ENCODE peak calls at places on chromosome 22, in ten cellular contexts. One of them, this sample, is unnamed.
A peak's percentile ranks its signal among the peaks of the same experiment; 100 is the strongest.

GRCh38 chr22:18101536-18101935 is 9.1 kb upstream of the TUBA8 start:
- DNase-seq in brain microvascular endothelial cell: no peak
- DNase-seq in EL: no peak
- DNase-seq in stimulated activated CD8-positive, alpha-beta memory T cell treated with anti-CD3 and anti-CD28 coated beads, Interleukin-7, amount 100 ng/mL, for 48 hours: no peak
- DNase-seq in activated T-cell treated with anti-CD3 and anti-CD28 coated beads for 1 hour: no peak
- DNase-seq in HT1080: no peak
- DNase-seq in mammary epithelial cell: no peak
- DNase-seq in astrocyte of the spinal cord: no peak
- DNase-seq in Daoy: no peak
- DNase-seq in NCI-H1417 treated with DMSO at 0.1 percent for 48 hours: no peak
- DNase-seq in this sample: no peak

GRCh38 chr22:50621948-50622722 is 5.8 kb downstream of the ARSA start:
- DNase-seq in brain microvascular endothelial cell: no peak
- DNase-seq in EL: no peak
- DNase-seq in stimulated activated CD8-positive, alpha-beta memory T cell treated with anti-CD3 and anti-CD28 coated beads, Interleukin-7, amount 100 ng/mL, for 48 hours: no peak
- DNase-seq in activated T-cell treated with anti-CD3 and anti-CD28 coated beads for 1 hour: no peak
- DNase-seq in HT1080: no peak
- DNase-seq in mammary epithelial cell: peak; percentile 48
- DNase-seq in astrocyte of the spinal cord: no peak
- DNase-seq in Daoy: no peak
- DNase-seq in NCI-H1417 treated with DMSO at 0.1 percent for 48 hours: no peak
- DNase-seq in this sample: no peak

GRCh38 chr22:17733484-17733883 is 40.8 kb downstream of the BID start:
- DNase-seq in brain microvascular endothelial cell: no peak
- DNase-seq in EL: peak; percentile 12
- DNase-seq in stimulated activated CD8-positive, alpha-beta memory T cell treated with anti-CD3 and anti-CD28 coated beads, Interleukin-7, amount 100 ng/mL, for 48 hours: no peak
- DNase-seq in activated T-cell treated with anti-CD3 and anti-CD28 coated beads for 1 hour: no peak
- DNase-seq in HT1080: peak; percentile 65
- DNase-seq in mammary epithelial cell: no peak
- DNase-seq in astrocyte of the spinal cord: peak; percentile 35
- DNase-seq in Daoy: peak; percentile 30
- DNase-seq in NCI-H1417 treated with DMSO at 0.1 percent for 48 hours: no peak
- DNase-seq in this sample: no peak

GRCh38 chr22:27318516-27318915 is 483.0 kb downstream of the MN1 start:
- DNase-seq in brain microvascular endothelial cell: peak; percentile 51
- DNase-seq in EL: peak; percentile 10
- DNase-seq in stimulated activated CD8-positive, alpha-beta memory T cell treated with anti-CD3 and anti-CD28 coated beads, Interleukin-7, amount 100 ng/mL, for 48 hours: no peak
- DNase-seq in activated T-cell treated with anti-CD3 and anti-CD28 coated beads for 1 hour: no peak
- DNase-seq in HT1080: no peak
- DNase-seq in mammary epithelial cell: no peak
- DNase-seq in astrocyte of the spinal cord: peak; percentile 48
- DNase-seq in Daoy: no peak
- DNase-seq in NCI-H1417 treated with DMSO at 0.1 percent for 48 hours: no peak
- DNase-seq in this sample: peak; percentile 57

GRCh38 chr22:37163618-37164534 is 14.2 kb upstream of the IL2RB start:
- DNase-seq in brain microvascular endothelial cell: no peak
- DNase-seq in EL: no peak
- DNase-seq in stimulated activated CD8-positive, alpha-beta memory T cell treated with anti-CD3 and anti-CD28 coated beads, Interleukin-7, amount 100 ng/mL, for 48 hours: peak; percentile 90
- DNase-seq in activated T-cell treated with anti-CD3 and anti-CD28 coated beads for 1 hour: no peak
- DNase-seq in HT1080: peak; percentile 15
- DNase-seq in mammary epithelial cell: no peak
- DNase-seq in astrocyte of the spinal cord: no peak
- DNase-seq in Daoy: no peak
- DNase-seq in NCI-H1417 treated with DMSO at 0.1 percent for 48 hours: no peak
- DNase-seq in this sample: peak; percentile 25

GRCh38 chr22:44280665-44281188 is 32.0 kb downstream of the SHISAL1 start:
- DNase-seq in brain microvascular endothelial cell: no peak
- DNase-seq in EL: no peak
- DNase-seq in stimulated activated CD8-positive, alpha-beta memory T cell treated with anti-CD3 and anti-CD28 coated beads, Interleukin-7, amount 100 ng/mL, for 48 hours: no peak
- DNase-seq in activated T-cell treated with anti-CD3 and anti-CD28 coated beads for 1 hour: no peak
- DNase-seq in HT1080: no peak
- DNase-seq in mammary epithelial cell: no peak
- DNase-seq in astrocyte of the spinal cord: no peak
- DNase-seq in Daoy: no peak
- DNase-seq in NCI-H1417 treated with DMSO at 0.1 percent for 48 hours: no peak
- DNase-seq in this sample: no peak

GRCh38 chr22:47190957-47191323 is 428.5 kb downstream of the TBC1D22A start:
- DNase-seq in brain microvascular endothelial cell: no peak
- DNase-seq in EL: no peak
- DNase-seq in stimulated activated CD8-positive, alpha-beta memory T cell treated with anti-CD3 and anti-CD28 coated beads, Interleukin-7, amount 100 ng/mL, for 48 hours: no peak
- DNase-seq in activated T-cell treated with anti-CD3 and anti-CD28 coated beads for 1 hour: no peak
- DNase-seq in HT1080: no peak
- DNase-seq in mammary epithelial cell: no peak
- DNase-seq in astrocyte of the spinal cord: no peak
- DNase-seq in Daoy: no peak
- DNase-seq in NCI-H1417 treated with DMSO at 0.1 percent for 48 hours: no peak
- DNase-seq in this sample: no peak

GRCh38 chr22:29520851-29521250 is 32.7 kb downstream of the THOC5 start:
- DNase-seq in brain microvascular endothelial cell: peak; percentile 79
- DNase-seq in EL: peak; percentile 73
- DNase-seq in stimulated activated CD8-positive, alpha-beta memory T cell treated with anti-CD3 and anti-CD28 coated beads, Interleukin-7, amount 100 ng/mL, for 48 hours: no peak
- DNase-seq in activated T-cell treated with anti-CD3 and anti-CD28 coated beads for 1 hour: no peak
- DNase-seq in HT1080: peak; percentile 83
- DNase-seq in mammary epithelial cell: no peak
- DNase-seq in astrocyte of the spinal cord: peak; percentile 80
- DNase-seq in Daoy: peak; percentile 8
- DNase-seq in NCI-H1417 treated with DMSO at 0.1 percent for 48 hours: no peak
- DNase-seq in this sample: no peak

GRCh38 chr22:49664891-49665290 is 162.8 kb downstream of the BRD1 start:
- DNase-seq in brain microvascular endothelial cell: no peak
- DNase-seq in EL: no peak
- DNase-seq in stimulated activated CD8-positive, alpha-beta memory T cell treated with anti-CD3 and anti-CD28 coated beads, Interleukin-7, amount 100 ng/mL, for 48 hours: no peak
- DNase-seq in activated T-cell treated with anti-CD3 and anti-CD28 coated beads for 1 hour: no peak
- DNase-seq in HT1080: no peak
- DNase-seq in mammary epithelial cell: no peak
- DNase-seq in astrocyte of the spinal cord: no peak
- DNase-seq in Daoy: peak; percentile 28
- DNase-seq in NCI-H1417 treated with DMSO at 0.1 percent for 48 hours: no peak
- DNase-seq in this sample: peak; percentile 16

GRCh38 chr22:29149841-29150555 is 55.7 kb upstream of the EMID1 start:
- DNase-seq in brain microvascular endothelial cell: no peak
- DNase-seq in EL: no peak
- DNase-seq in stimulated activated CD8-positive, alpha-beta memory T cell treated with anti-CD3 and anti-CD28 coated beads, Interleukin-7, amount 100 ng/mL, for 48 hours: no peak
- DNase-seq in activated T-cell treated with anti-CD3 and anti-CD28 coated beads for 1 hour: no peak
- DNase-seq in HT1080: no peak
- DNase-seq in mammary epithelial cell: no peak
- DNase-seq in astrocyte of the spinal cord: no peak
- DNase-seq in Daoy: no peak
- DNase-seq in NCI-H1417 treated with DMSO at 0.1 percent for 48 hours: no peak
- DNase-seq in this sample: peak; percentile 58

GRCh38 chr22:49738006-49738405 is 89.7 kb downstream of the BRD1 start:
- DNase-seq in brain microvascular endothelial cell: no peak
- DNase-seq in EL: no peak
- DNase-seq in stimulated activated CD8-positive, alpha-beta memory T cell treated with anti-CD3 and anti-CD28 coated beads, Interleukin-7, amount 100 ng/mL, for 48 hours: no peak
- DNase-seq in activated T-cell treated with anti-CD3 and anti-CD28 coated beads for 1 hour: no peak
- DNase-seq in HT1080: no peak
- DNase-seq in mammary epithelial cell: no peak
- DNase-seq in astrocyte of the spinal cord: no peak
- DNase-seq in Daoy: no peak
- DNase-seq in NCI-H1417 treated with DMSO at 0.1 percent for 48 hours: no peak
- DNase-seq in this sample: no peak

GRCh38 chr22:29224121-29224858 is 18.6 kb downstream of the EMID1 start:
- DNase-seq in brain microvascular endothelial cell: no peak
- DNase-seq in EL: no peak
- DNase-seq in stimulated activated CD8-positive, alpha-beta memory T cell treated with anti-CD3 and anti-CD28 coated beads, Interleukin-7, amount 100 ng/mL, for 48 hours: no peak
- DNase-seq in activated T-cell treated with anti-CD3 and anti-CD28 coated beads for 1 hour: no peak
- DNase-seq in HT1080: no peak
- DNase-seq in mammary epithelial cell: no peak
- DNase-seq in astrocyte of the spinal cord: no peak
- DNase-seq in Daoy: no peak
- DNase-seq in NCI-H1417 treated with DMSO at 0.1 percent for 48 hours: no peak
- DNase-seq in this sample: peak; percentile 43

GRCh38 chr22:47192651-47193437 is 430.4 kb downstream of the TBC1D22A start:
- DNase-seq in brain microvascular endothelial cell: no peak
- DNase-seq in EL: no peak
- DNase-seq in stimulated activated CD8-positive, alpha-beta memory T cell treated with anti-CD3 and anti-CD28 coated beads, Interleukin-7, amount 100 ng/mL, for 48 hours: no peak
- DNase-seq in activated T-cell treated with anti-CD3 and anti-CD28 coated beads for 1 hour: no peak
- DNase-seq in HT1080: no peak
- DNase-seq in mammary epithelial cell: no peak
- DNase-seq in astrocyte of the spinal cord: no peak
- DNase-seq in Daoy: peak; percentile 62
- DNase-seq in NCI-H1417 treated with DMSO at 0.1 percent for 48 hours: no peak
- DNase-seq in this sample: no peak